ENCODE peak calls at places on chromosomes 12 and 14, in nine cellular contexts. One of them, this sample, is unnamed.

GRCh38 chr14:73742520-73743238 is 28.5 kb upstream of the PNMA1 start:
- DNase-seq in SK-N-SH: no peak
- DNase-seq in HepG2: no peak
- DNase-seq in upper lobe of left lung: no peak
- DNase-seq in HCT116: no peak
- DNase-seq in transverse colon: no peak
- DNase-seq in endothelial cell of umbilical vein: no peak
- DNase-seq in stomach: no peak
- DNase-seq in Panc1: no peak
- DNase-seq in this sample: no peak

GRCh38 chr14:36660736-36661505 is 739 bp upstream of the PAX9 start:
- DNase-seq in SK-N-SH: no peak
- DNase-seq in HepG2: no peak
- DNase-seq in upper lobe of left lung: no peak
- DNase-seq in HCT116: no peak
- DNase-seq in transverse colon: no peak
- DNase-seq in endothelial cell of umbilical vein: no peak
- DNase-seq in stomach: no peak
- DNase-seq in Panc1: no peak
- DNase-seq in this sample: no peak

GRCh38 chr12:52324068-52324444 is 2.9 kb upstream of the KRT83 start:
- DNase-seq in SK-N-SH: no peak
- DNase-seq in HepG2: no peak
- DNase-seq in upper lobe of left lung: no peak
- DNase-seq in HCT116: no peak
- DNase-seq in transverse colon: no peak
- DNase-seq in endothelial cell of umbilical vein: no peak
- DNase-seq in stomach: no peak
- DNase-seq in Panc1: no peak
- DNase-seq in this sample: no peak

GRCh38 chr12:130161261-130162231 is 718 bp upstream of the FZD10 start:
- DNase-seq in SK-N-SH: peak; percentile 58
- DNase-seq in HepG2: no peak
- DNase-seq in upper lobe of left lung: no peak
- DNase-seq in HCT116: no peak
- DNase-seq in transverse colon: peak; percentile 23
- DNase-seq in endothelial cell of umbilical vein: no peak
- DNase-seq in stomach: no peak
- DNase-seq in Panc1: no peak
- DNase-seq in this sample: no peak

GRCh38 chr14:59126714-59127436 is 61.6 kb upstream of the DAAM1 start:
- DNase-seq in SK-N-SH: peak; percentile 64
- DNase-seq in HepG2: peak; percentile 61
- DNase-seq in upper lobe of left lung: no peak
- DNase-seq in HCT116: peak; percentile 61
- DNase-seq in transverse colon: no peak
- DNase-seq in endothelial cell of umbilical vein: peak; percentile 64
- DNase-seq in stomach: no peak
- DNase-seq in Panc1: peak; percentile 30
- DNase-seq in this sample: no peak

GRCh38 chr14:50321009-50321660 is 9.0 kb downstream of the DMAC2L start:
- DNase-seq in SK-N-SH: peak; percentile 72
- DNase-seq in HepG2: peak; percentile 68
- DNase-seq in upper lobe of left lung: peak; percentile 75
- DNase-seq in HCT116: peak; percentile 83
- DNase-seq in transverse colon: peak; percentile 75
- DNase-seq in endothelial cell of umbilical vein: peak; percentile 96
- DNase-seq in stomach: peak; percentile 63
- DNase-seq in Panc1: peak; percentile 87
- DNase-seq in this sample: no peak

GRCh38 chr12:32108829-32109228 is 2.2 kb downstream of the BICD1 start:
- DNase-seq in SK-N-SH: no peak
- DNase-seq in HepG2: no peak
- DNase-seq in upper lobe of left lung: no peak
- DNase-seq in HCT116: no peak
- DNase-seq in transverse colon: no peak
- DNase-seq in endothelial cell of umbilical vein: peak; percentile 21
- DNase-seq in stomach: no peak
- DNase-seq in Panc1: no peak
- DNase-seq in this sample: no peak

GRCh38 chr12:40794087-40794486 is 101.8 kb downstream of the CNTN1 start:
- DNase-seq in SK-N-SH: no peak
- DNase-seq in HepG2: no peak
- DNase-seq in upper lobe of left lung: no peak
- DNase-seq in HCT116: no peak
- DNase-seq in transverse colon: no peak
- DNase-seq in endothelial cell of umbilical vein: no peak
- DNase-seq in stomach: no peak
- DNase-seq in Panc1: no peak
- DNase-seq in this sample: no peak

GRCh38 chr12:76020281-76020680 is 11.3 kb downstream of the PHLDA1 start:
- DNase-seq in SK-N-SH: no peak
- DNase-seq in HepG2: no peak
- DNase-seq in upper lobe of left lung: peak; percentile 75
- DNase-seq in HCT116: peak; percentile 81
- DNase-seq in transverse colon: peak; percentile 49
- DNase-seq in endothelial cell of umbilical vein: no peak
- DNase-seq in stomach: peak; percentile 35
- DNase-seq in Panc1: no peak
- DNase-seq in this sample: no peak

GRCh38 chr12:9931245-9931644 is 925 bp downstream of the CLEC2A start:
- DNase-seq in SK-N-SH: no peak
- DNase-seq in HepG2: no peak
- DNase-seq in upper lobe of left lung: no peak
- DNase-seq in HCT116: no peak
- DNase-seq in transverse colon: no peak
- DNase-seq in endothelial cell of umbilical vein: no peak
- DNase-seq in stomach: no peak
- DNase-seq in Panc1: no peak
- DNase-seq in this sample: no peak

GRCh38 chr14:43647302-43647701 is 859.8 kb downstream of the FSCB start:
- DNase-seq in SK-N-SH: no peak
- DNase-seq in HepG2: peak; percentile 23
- DNase-seq in upper lobe of left lung: no peak
- DNase-seq in HCT116: no peak
- DNase-seq in transverse colon: no peak
- DNase-seq in endothelial cell of umbilical vein: no peak
- DNase-seq in stomach: no peak
- DNase-seq in Panc1: no peak
- DNase-seq in this sample: no peak

GRCh38 chr12:90773526-90773925 is 181.4 kb downstream of the CCER1 start:
- DNase-seq in SK-N-SH: no peak
- DNase-seq in HepG2: no peak
- DNase-seq in upper lobe of left lung: no peak
- DNase-seq in HCT116: no peak
- DNase-seq in transverse colon: no peak
- DNase-seq in endothelial cell of umbilical vein: no peak
- DNase-seq in stomach: no peak
- DNase-seq in Panc1: no peak
- DNase-seq in this sample: no peak

GRCh38 chr12:20199780-20200179 is 168.6 kb upstream of the PDE3A start:
- DNase-seq in SK-N-SH: no peak
- DNase-seq in HepG2: no peak
- DNase-seq in upper lobe of left lung: no peak
- DNase-seq in HCT116: no peak
- DNase-seq in transverse colon: no peak
- DNase-seq in endothelial cell of umbilical vein: no peak
- DNase-seq in stomach: no peak
- DNase-seq in Panc1: no peak
- DNase-seq in this sample: no peak

GRCh38 chr14:67133595-67134441 is 55.4 kb upstream of the GARIN2 start:
- DNase-seq in SK-N-SH: no peak
- DNase-seq in HepG2: no peak
- DNase-seq in upper lobe of left lung: no peak
- DNase-seq in HCT116: no peak
- DNase-seq in transverse colon: no peak
- DNase-seq in endothelial cell of umbilical vein: peak; percentile 56
- DNase-seq in stomach: no peak
- DNase-seq in Panc1: no peak
- DNase-seq in this sample: no peak

GRCh38 chr14:60724080-60724618 is at the start of gene SIX4:
- DNase-seq in SK-N-SH: peak; percentile 76
- DNase-seq in HepG2: peak; percentile 84
- DNase-seq in upper lobe of left lung: peak; percentile 82
- DNase-seq in HCT116: peak; percentile 78
- DNase-seq in transverse colon: peak; percentile 53
- DNase-seq in endothelial cell of umbilical vein: peak; percentile 85
- DNase-seq in stomach: peak; percentile 78
- DNase-seq in Panc1: peak; percentile 35
- DNase-seq in this sample: no peak

GRCh38 chr14:51701956-51702355 is 50.2 kb downstream of the FRMD6 start:
- DNase-seq in SK-N-SH: no peak
- DNase-seq in HepG2: peak; percentile 76
- DNase-seq in upper lobe of left lung: no peak
- DNase-seq in HCT116: no peak
- DNase-seq in transverse colon: no peak
- DNase-seq in endothelial cell of umbilical vein: no peak
- DNase-seq in stomach: no peak
- DNase-seq in Panc1: no peak
- DNase-seq in this sample: no peak

GRCh38 chr12:32034045-32034444 is 72.6 kb upstream of the BICD1 start:
- DNase-seq in SK-N-SH: no peak
- DNase-seq in HepG2: no peak
- DNase-seq in upper lobe of left lung: no peak
- DNase-seq in HCT116: no peak
- DNase-seq in transverse colon: no peak
- DNase-seq in endothelial cell of umbilical vein: peak; percentile 82
- DNase-seq in stomach: no peak
- DNase-seq in Panc1: no peak
- DNase-seq in this sample: no peak

GRCh38 chr12:111842556-111843396 is 748 bp downstream of the MAPKAPK5 start:
- DNase-seq in SK-N-SH: no peak
- DNase-seq in HepG2: peak; percentile 18
- DNase-seq in upper lobe of left lung: no peak
- DNase-seq in HCT116: no peak
- DNase-seq in transverse colon: peak; percentile 75
- DNase-seq in endothelial cell of umbilical vein: peak; percentile 37
- DNase-seq in stomach: no peak
- DNase-seq in Panc1: no peak
- DNase-seq in this sample: no peak

GRCh38 chr12:104695453-104696148 is 238.9 kb downstream of the CHST11 start:
- DNase-seq in SK-N-SH: no peak
- DNase-seq in HepG2: no peak
- DNase-seq in upper lobe of left lung: no peak
- DNase-seq in HCT116: no peak
- DNase-seq in transverse colon: peak; percentile 22
- DNase-seq in endothelial cell of umbilical vein: peak; percentile 65
- DNase-seq in stomach: no peak
- DNase-seq in Panc1: no peak
- DNase-seq in this sample: no peak

GRCh38 chr14:54652188-54652889 is 85.4 kb downstream of the SAMD4A start:
- DNase-seq in SK-N-SH: no peak
- DNase-seq in HepG2: peak; percentile 91
- DNase-seq in upper lobe of left lung: peak; percentile 88
- DNase-seq in HCT116: peak; percentile 86
- DNase-seq in transverse colon: peak; percentile 68
- DNase-seq in endothelial cell of umbilical vein: peak; percentile 96
- DNase-seq in stomach: peak; percentile 74
- DNase-seq in Panc1: peak; percentile 78
- DNase-seq in this sample: peak; percentile 94

DNA sequence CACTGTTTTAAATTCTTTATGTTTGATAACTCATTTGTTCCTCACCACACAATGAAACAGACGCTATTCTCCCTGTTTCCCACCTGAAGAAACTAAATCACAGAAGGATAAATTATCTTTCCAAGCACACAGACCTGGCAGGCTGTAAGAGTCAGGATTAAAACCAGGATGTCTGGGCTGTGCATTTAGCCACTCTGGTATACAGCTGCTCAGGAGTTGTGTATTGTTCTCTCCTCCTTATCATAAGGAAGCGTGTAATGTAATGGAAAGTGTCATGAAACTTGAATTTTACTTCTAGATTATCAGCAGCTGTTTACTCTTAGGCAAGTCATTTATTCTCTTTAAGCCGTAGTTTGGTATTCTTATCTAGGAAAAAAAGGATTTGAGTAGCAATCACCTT is 154.8 kb upstream of the LRIG3 start:
- DNase-seq in SK-N-SH: no peak
- DNase-seq in HepG2: no peak
- DNase-seq in upper lobe of left lung: no peak
- DNase-seq in HCT116: no peak
- DNase-seq in transverse colon: no peak
- DNase-seq in endothelial cell of umbilical vein: peak; percentile 94
- DNase-seq in stomach: no peak
- DNase-seq in Panc1: no peak
- DNase-seq in this sample: no peak
- TF ChIP-seq POLR2AphosphoS5 in SK-N-SH: no peak
- TF ChIP-seq POLR2AphosphoS5 in HepG2: no peak
- TF ChIP-seq POLR2AphosphoS5 in upper lobe of left lung: no peak
- TF ChIP-seq POLR2AphosphoS5 in HCT116: no peak
- TF ChIP-seq POLR2AphosphoS5 in transverse colon: no peak
- TF ChIP-seq POLR2AphosphoS5 in endothelial cell of umbilical vein: no peak
- TF ChIP-seq POLR2AphosphoS5 in stomach: no peak
- TF ChIP-seq POLR2AphosphoS5 in Panc1: no peak
- TF ChIP-seq POLR2AphosphoS5 in this sample: no peak

GRCh38 chr14:100535287-100536131 is 51.7 kb downstream of the BEGAIN start:
- DNase-seq in SK-N-SH: peak; percentile 44
- DNase-seq in HepG2: no peak
- DNase-seq in upper lobe of left lung: no peak
- DNase-seq in HCT116: no peak
- DNase-seq in transverse colon: peak; percentile 4
- DNase-seq in endothelial cell of umbilical vein: no peak
- DNase-seq in stomach: no peak
- DNase-seq in Panc1: no peak
- DNase-seq in this sample: no peak
- H3K4me1 ChIP-seq in SK-N-SH: no peaks in the 10 kb centered on the region
- H3K4me1 ChIP-seq in HepG2: peaks cover 21% of the 10 kb centered on the region
- H3K4me1 ChIP-seq in upper lobe of left lung: peaks cover 13% of the 10 kb centered on the region
- H3K4me1 ChIP-seq in HCT116: peaks cover 7% of the 10 kb centered on the region
- H3K4me1 ChIP-seq in transverse colon: peaks cover 12% of the 10 kb centered on the region
- H3K4me1 ChIP-seq in endothelial cell of umbilical vein: no peaks in the 10 kb centered on the region
- H3K4me1 ChIP-seq in stomach: peaks cover 15% of the 10 kb centered on the region
- H3K4me1 ChIP-seq in Panc1: peaks cover 34% of the 10 kb centered on the region
- H3K4me1 ChIP-seq in this sample: peaks cover 8% of the 10 kb centered on the region

DNA sequence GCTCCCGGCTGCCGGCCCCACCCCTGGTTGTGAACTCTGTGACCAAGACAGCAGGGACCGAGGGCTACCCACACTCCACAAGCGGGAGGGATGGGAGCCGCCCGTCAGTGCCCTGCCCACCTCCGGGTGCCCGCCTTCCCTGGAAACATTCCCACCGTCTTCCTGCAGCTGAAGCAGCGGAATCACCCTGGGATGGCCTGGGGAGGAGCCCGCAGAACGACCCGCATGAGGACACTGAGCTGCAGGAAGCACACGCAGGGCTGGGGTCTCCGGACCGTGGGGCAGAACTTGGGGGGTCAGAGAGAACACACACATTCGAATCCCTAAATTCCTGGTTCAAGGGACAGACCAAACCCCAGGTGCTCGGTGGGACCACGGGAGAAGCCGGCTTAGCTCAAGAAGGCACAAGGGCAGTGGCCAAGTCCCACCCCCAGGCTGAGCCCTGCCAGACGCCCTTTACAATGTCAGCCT is 33.5 kb upstream of the C14orf180 start:
- DNase-seq in SK-N-SH: peak; percentile 32
- DNase-seq in HepG2: no peak
- DNase-seq in upper lobe of left lung: peak; percentile 19
- DNase-seq in HCT116: no peak
- DNase-seq in transverse colon: no peak
- DNase-seq in endothelial cell of umbilical vein: no peak
- DNase-seq in stomach: no peak
- DNase-seq in Panc1: no peak
- DNase-seq in this sample: no peak
- TF ChIP-seq POLR2AphosphoS5 in SK-N-SH: no peak
- TF ChIP-seq POLR2AphosphoS5 in HepG2: no peak
- TF ChIP-seq POLR2AphosphoS5 in upper lobe of left lung: no peak
- TF ChIP-seq POLR2AphosphoS5 in HCT116: no peak
- TF ChIP-seq POLR2AphosphoS5 in transverse colon: no peak
- TF ChIP-seq POLR2AphosphoS5 in endothelial cell of umbilical vein: no peak
- TF ChIP-seq POLR2AphosphoS5 in stomach: no peak
- TF ChIP-seq POLR2AphosphoS5 in Panc1: no peak
- TF ChIP-seq POLR2AphosphoS5 in this sample: no peak

GRCh38 chr12:6689000-6689882 is at the start of gene ZNF384:
- DNase-seq in SK-N-SH: peak; percentile 94
- DNase-seq in HepG2: peak; percentile 99
- DNase-seq in upper lobe of left lung: peak; percentile 97
- DNase-seq in HCT116: peak; percentile 98
- DNase-seq in transverse colon: peak; percentile 98
- DNase-seq in endothelial cell of umbilical vein: peak; percentile 98
- DNase-seq in stomach: peak; percentile 97
- DNase-seq in Panc1: peak; percentile 86
- DNase-seq in this sample: peak; percentile 99
- H3K4me1 ChIP-seq in SK-N-SH: peaks cover 8% of the 10 kb centered on the region
- H3K4me1 ChIP-seq in HepG2: peaks cover 51% of the 10 kb centered on the region
- H3K4me1 ChIP-seq in upper lobe of left lung: peaks cover 51% of the 10 kb centered on the region
- H3K4me1 ChIP-seq in HCT116: peaks cover 9% of the 10 kb centered on the region
- H3K4me1 ChIP-seq in transverse colon: peaks cover 21% of the 10 kb centered on the region
- H3K4me1 ChIP-seq in endothelial cell of umbilical vein: peaks cover 21% of the 10 kb centered on the region
- H3K4me1 ChIP-seq in stomach: peaks cover 61% of the 10 kb centered on the region
- H3K4me1 ChIP-seq in Panc1: peaks cover 14% of the 10 kb centered on the region
- H3K4me1 ChIP-seq in this sample: peaks cover 52% of the 10 kb centered on the region